ENCODE peak calls at places on chromosomes 6 and 20, in ten cellular contexts. S is aorta, V is C1 segment of cervical spinal cord, C is posterior cingulate gyrus, X is EL, B is EH, A is tibial artery, F is bronchial epithelial cell, R is mesendoderm, U is hypothalamus. D is an unnamed sample.

GRCh38 chr6:3359091-3359752 is 97.6 kb downstream of the SLC22A23 start:
- DNase-seq in V (no peak), B (peak), C (no peak), S (no peak), F (peak), A (no peak), R (no peak), U (no peak), X (peak), D (no peak)

GRCh38 chr6:83180396-83180950 is 12.6 kb downstream of the PGM3 start:
- DNase-seq in S (no peak), X (no peak), V (no peak), A (no peak), C (no peak), F (no peak), R (no peak), U (no peak), B (no peak), D (no peak)

GRCh38 chr6:159871911-159872310 is 18.9 kb upstream of the MAS1 start:
- DNase-seq in X (peak), B (peak), C (no peak), V (no peak), F (no peak), S (no peak), R (peak), A (no peak), U (no peak), D (no peak)

GRCh38 chr20:37986063-37986858 is 47.0 kb downstream of the TTI1 start:
- DNase-seq in X (no peak), U (no peak), S (no peak), F (no peak), A (no peak), R (no peak), B (no peak), V (no peak), C (no peak), D (no peak)

GRCh38 chr20:48066256-48066655 is 281.0 kb upstream of the SULF2 start:
- DNase-seq in U (no peak), C (no peak), B (peak), F (peak), V (no peak), X (peak), A (no peak), S (no peak), R (no peak), D (no peak)

GRCh38 chr20:6504826-6505225 is 262.7 kb upstream of the BMP2 start:
- DNase-seq in V (no peak), X (no peak), F (peak), A (no peak), B (no peak), S (no peak), U (no peak), R (peak), C (no peak), D (no peak)

GRCh38 chr20:59006864-59007757 is at the start of gene CTSZ:
- DNase-seq in V (no peak), C (peak), A (no peak), B (peak), S (peak), X (peak), F (no peak), U (no peak), R (peak), D (peak)

GRCh38 chr6:134928151-134928917 is 21.6 kb downstream of the ALDH8A1 start:
- DNase-seq in B (no peak), F (no peak), U (no peak), R (no peak), A (no peak), X (no peak), S (no peak), V (no peak), C (no peak), D (no peak)

GRCh38 chr6:31908791-31909190 is 6.9 kb upstream of the ZBTB12 start:
- DNase-seq in A (no peak), U (no peak), V (no peak), R (no peak), B (peak), F (peak), X (peak), C (no peak), S (no peak), D (no peak)

GRCh38 chr6:152309648-152310047 is 327.5 kb downstream of the SYNE1 start:
- DNase-seq in B (no peak), X (no peak), C (no peak), V (no peak), U (no peak), F (no peak), R (no peak), S (no peak), A (no peak), D (peak)

GRCh38 chr6:132830236-132830799 is 15.9 kb downstream of the RPS12 start:
- DNase-seq in V (no peak), B (peak), R (peak), C (peak), A (no peak), U (no peak), F (peak), S (no peak), X (peak), D (no peak)

GRCh38 chr6:87846446-87846845 is 144.4 kb upstream of the AKIRIN2 start:
- DNase-seq in S (no peak), F (peak), U (no peak), C (no peak), A (no peak), R (no peak), V (no peak), B (no peak), X (no peak), D (no peak)

GRCh38 chr6:28643017-28643740 is 117.5 kb downstream of the GPX5 start:
- DNase-seq in A (no peak), X (peak), C (no peak), R (peak), F (peak), U (no peak), S (no peak), B (peak), V (no peak), D (no peak)

GRCh38 chr6:121544691-121545090 is 109.2 kb downstream of the GJA1 start:
- DNase-seq in B (peak), X (peak), C (no peak), F (peak), U (no peak), S (no peak), V (no peak), R (no peak), A (no peak), D (no peak)

GRCh38 chr6:3251462-3252314 is 7.1 kb upstream of the PSMG4 start:
- DNase-seq in C (peak), R (peak), B (peak), S (peak), A (peak), V (peak), U (peak), F (peak), X (peak), D (peak)

GRCh38 chr6:29466241-29466640 is 9.3 kb downstream of the OR2H1 start:
- DNase-seq in V (no peak), S (no peak), F (peak), B (no peak), R (no peak), C (no peak), X (no peak), U (no peak), A (no peak), D (no peak)

GRCh38 chr20:5696011-5696559 is 54.1 kb upstream of the SHLD1 start:
- DNase-seq in F (no peak), C (no peak), B (peak), V (no peak), S (no peak), R (no peak), U (no peak), A (peak), X (peak), D (no peak)

GRCh38 chr6:8187209-8187608 is 84.9 kb upstream of the EEF1E1 start:
- DNase-seq in U (no peak), R (no peak), X (no peak), F (no peak), V (no peak), A (no peak), S (no peak), C (no peak), B (no peak), D (no peak)

GRCh38 chr20:23963941-23964340 is 24.6 kb downstream of the GGTLC1 start:
- DNase-seq in C (no peak), S (no peak), F (no peak), U (no peak), R (peak), B (no peak), A (no peak), V (no peak), X (no peak), D (no peak)

GRCh38 chr6:36517408-36517807 is 29.9 kb downstream of the STK38 start:
- DNase-seq in B (no peak), V (no peak), C (no peak), S (no peak), R (no peak), X (no peak), U (no peak), F (no peak), A (no peak), D (no peak)

GRCh38 chr6:12092762-12093161 is 80.7 kb downstream of the HIVEP1 start:
- DNase-seq in S (no peak), B (no peak), F (peak), R (peak), X (no peak), V (no peak), C (no peak), A (no peak), U (no peak), D (no peak)

GRCh38 chr20:49889245-49889942 is 25.9 kb downstream of the SPATA2 start:
- DNase-seq in C (no peak), R (no peak), S (peak), B (no peak), X (no peak), V (no peak), U (no peak), A (no peak), F (no peak), D (peak)

GRCh38 chr6:149316108-149316727 is 1.3 kb upstream of the TAB2 start:
- DNase-seq in C (no peak), B (no peak), S (no peak), V (no peak), R (no peak), X (no peak), U (no peak), A (no peak), F (no peak), D (no peak)

GRCh38 chr6:41596096-41596685 is 42.1 kb upstream of the MDFI start:
- DNase-seq in C (no peak), X (no peak), F (no peak), A (no peak), U (no peak), S (peak), R (no peak), B (no peak), V (no peak), D (no peak)

GRCh38 chr6:17271628-17272027 is 9.5 kb upstream of the RBM24 start:
- DNase-seq in V (no peak), A (no peak), C (no peak), R (no peak), S (no peak), U (no peak), B (no peak), X (no peak), F (no peak), D (no peak)

GRCh38 chr6:169146536-169146935 is 107.1 kb downstream of the THBS2 start:
- DNase-seq in X (no peak), C (no peak), B (peak), F (no peak), S (no peak), A (no peak), U (no peak), V (no peak), R (peak), D (no peak)

GRCh38 chr20:23602261-23602660 is 3.5 kb downstream of the CST9 start:
- DNase-seq in U (no peak), S (no peak), F (no peak), R (no peak), B (no peak), V (no peak), A (no peak), X (no peak), C (no peak), D (no peak)

GRCh38 chr6:93419304-93420162 is at the start of gene EPHA7:
- DNase-seq in S (peak), B (peak), U (peak), V (peak), F (peak), X (peak), A (peak), C (peak), R (peak), D (peak)

GRCh38 chr20:62728028-62728780 is 19.6 kb downstream of the NTSR1 start:
- DNase-seq in S (peak), V (no peak), F (no peak), X (no peak), B (no peak), U (no peak), R (no peak), A (no peak), C (no peak), D (no peak)

GRCh38 chr20:20466341-20466879 is 98.5 kb downstream of the INSM1 start:
- DNase-seq in C (no peak), S (no peak), V (no peak), X (peak), B (peak), U (no peak), R (no peak), F (no peak), A (no peak), D (no peak)

GRCh38 chr6:12924911-12925310 is 208.3 kb downstream of the PHACTR1 start:
- DNase-seq in U (no peak), R (no peak), V (no peak), C (no peak), B (no peak), A (no peak), S (no peak), X (no peak), F (no peak), D (no peak)

GRCh38 chr6:169141706-169142705 is 111.6 kb downstream of the THBS2 start:
- DNase-seq in R (no peak), B (peak), U (peak), C (peak), X (no peak), V (no peak), S (no peak), F (no peak), A (peak), D (no peak)

GRCh38 chr6:56815436-56815835 is 139.5 kb upstream of the BEND6 start:
- DNase-seq in U (no peak), C (no peak), A (no peak), S (no peak), F (no peak), R (no peak), B (no peak), X (no peak), V (no peak), D (no peak)

GRCh38 chr6:142048593-142048980 is 84.1 kb upstream of the GJE1 start:
- DNase-seq in C (no peak), U (no peak), V (no peak), X (no peak), B (no peak), A (no peak), S (no peak), R (no peak), F (no peak), D (no peak)

GRCh38 chr6:84026721-84027164 is 6.8 kb upstream of the MRAP2 start:
- DNase-seq in C (no peak), U (no peak), R (no peak), V (no peak), X (no peak), S (no peak), B (no peak), A (no peak), F (peak), D (no peak)

GRCh38 chr20:409697-410559 is 1.8 kb downstream of the RBCK1 start:
- DNase-seq in S (no peak), R (no peak), A (no peak), V (no peak), U (no peak), F (no peak), C (no peak), X (no peak), B (no peak), D (no peak)

GRCh38 chr6:29926081-29926794 is 16.1 kb upstream of the HLA-A start:
- DNase-seq in R (no peak), V (no peak), B (no peak), F (peak), S (no peak), C (no peak), X (no peak), A (no peak), U (no peak), D (no peak)